ENCODE peak calls at places on chromosomes 1 and 21, in four cellular contexts. A is colonic mucosa; J is H9; S is CD4-positive, CD25-positive, alpha-beta regulatory T cell. U is an unnamed sample. For H3K4me1, the result is how much of the 10 kb centered on the place peaks cover.

GRCh38 chr1:58446368-58446767 is 100.2 kb downstream of the OMA1 start:
- DNase-seq in J (no peak), A (no peak), S (no peak), U (no peak)

GRCh38 chr1:2528966-2529750 is 905 bp downstream of the HES5 start:
- DNase-seq in J (peak), S (peak), A (no peak), U (no peak)

GRCh38 chr21:32807717-32808380 is 36.3 kb upstream of the PAXBP1 start:
- DNase-seq in A (peak), J (no peak), S (no peak), U (peak)

GRCh38 chr1:93080424-93080823 is 1.3 kb downstream of the MTF2 start:
- DNase-seq in S (peak), J (no peak), A (no peak), U (no peak)

GRCh38 chr1:96804649-96805048 is 83.1 kb downstream of the PTBP2 start:
- DNase-seq in A (no peak), J (no peak), S (no peak), U (no peak)

GRCh38 chr1:12314328-12314903 is 84.6 kb downstream of the VPS13D start:
- DNase-seq in A (no peak), J (no peak), S (peak), U (no peak)

GRCh38 chr1:42148166-42148565 is 5.0 kb upstream of the GUCA2B start:
- DNase-seq in J (no peak), A (no peak), S (no peak), U (no peak)

GRCh38 chr1:53094533-53094919 is 32.5 kb downstream of the PODN start:
- DNase-seq in J (no peak), S (no peak), A (no peak), U (no peak)

GRCh38 chr1:240242601-240243144 is 151.0 kb downstream of the FMN2 start:
- DNase-seq in J (no peak), S (no peak), A (no peak), U (no peak)

DNA sequence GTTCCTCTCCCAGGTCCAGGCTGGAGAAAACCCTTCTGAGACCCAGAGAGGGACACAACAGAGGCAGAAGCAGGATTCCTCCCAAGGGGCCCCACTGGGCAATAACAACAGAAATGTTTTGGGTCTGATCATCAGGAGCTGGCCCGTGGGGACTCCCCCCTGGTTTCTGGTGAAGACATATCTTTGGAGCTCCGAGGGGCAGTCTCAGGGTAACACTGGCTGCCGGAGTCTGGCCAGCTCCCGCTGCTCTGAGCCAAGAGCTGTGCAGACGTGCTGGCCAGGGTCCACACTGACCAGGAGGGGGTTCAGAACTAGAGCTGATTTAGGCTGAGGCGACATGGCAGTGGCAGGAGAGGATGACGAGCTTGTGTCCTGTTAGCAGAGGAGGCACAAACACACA is 13.1 kb downstream of the ECE1 start:
- DNase-seq in A (no peak), S (no peak), J (no peak), U (no peak)
- H3K4me1 ChIP-seq in A (under half), S (under half), J (under half), U (under half)

DNA sequence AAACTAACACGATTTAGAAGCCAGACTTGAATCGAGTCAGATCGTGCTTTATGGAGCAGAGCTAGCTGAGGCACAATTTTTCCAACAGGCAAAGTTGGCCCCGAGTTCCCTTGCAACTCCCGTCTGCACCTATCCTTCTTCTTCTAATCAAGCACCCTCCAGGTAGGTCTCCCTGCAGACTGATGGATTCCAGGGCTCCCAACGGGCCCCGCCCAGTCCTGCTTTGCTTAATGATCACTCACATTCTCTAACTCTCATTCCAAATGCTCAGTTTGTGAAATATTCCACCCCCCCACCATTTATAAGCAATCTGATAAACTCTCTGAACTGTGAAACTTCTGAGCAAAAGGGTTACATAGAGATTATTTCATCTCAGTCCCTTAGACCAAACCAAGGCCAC is 119.6 kb downstream of the SLC30A10 start:
- DNase-seq in S (no peak), A (no peak), J (no peak), U (no peak)
- H3K4me1 ChIP-seq in S (under half), A (under half), J (under half), U (under half)

DNA sequence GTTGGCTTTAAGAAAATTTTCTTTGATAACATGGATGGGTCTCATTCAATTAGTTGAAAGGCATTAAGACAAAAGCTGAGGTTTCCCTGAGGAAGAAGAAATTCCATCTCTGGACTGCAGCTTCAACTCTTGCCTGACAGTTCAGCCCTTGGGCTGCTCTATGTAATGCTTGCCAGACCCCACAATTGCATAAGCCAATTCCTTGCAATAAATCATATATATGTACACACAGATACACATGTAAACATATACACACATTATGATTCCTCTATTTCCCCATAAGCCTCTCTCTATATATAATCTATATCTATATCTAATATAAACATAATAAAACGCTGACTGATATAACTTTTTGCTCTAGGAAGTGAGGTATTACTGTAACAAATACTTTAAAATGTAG is 301.5 kb upstream of the PRMT6 start:
- DNase-seq in J (no peak), A (no peak), S (no peak), U (no peak)
- H3K4me1 ChIP-seq in J (under half), A (under half), S (under half), U (under half)

GRCh38 chr1:155933591-155934096 is 569 bp downstream of the KHDC4 start:
- DNase-seq in A (no peak), S (no peak), J (no peak), U (no peak)
- H3K4me1 ChIP-seq in A (under half), S (under half), J (under half), U (under half)

DNA sequence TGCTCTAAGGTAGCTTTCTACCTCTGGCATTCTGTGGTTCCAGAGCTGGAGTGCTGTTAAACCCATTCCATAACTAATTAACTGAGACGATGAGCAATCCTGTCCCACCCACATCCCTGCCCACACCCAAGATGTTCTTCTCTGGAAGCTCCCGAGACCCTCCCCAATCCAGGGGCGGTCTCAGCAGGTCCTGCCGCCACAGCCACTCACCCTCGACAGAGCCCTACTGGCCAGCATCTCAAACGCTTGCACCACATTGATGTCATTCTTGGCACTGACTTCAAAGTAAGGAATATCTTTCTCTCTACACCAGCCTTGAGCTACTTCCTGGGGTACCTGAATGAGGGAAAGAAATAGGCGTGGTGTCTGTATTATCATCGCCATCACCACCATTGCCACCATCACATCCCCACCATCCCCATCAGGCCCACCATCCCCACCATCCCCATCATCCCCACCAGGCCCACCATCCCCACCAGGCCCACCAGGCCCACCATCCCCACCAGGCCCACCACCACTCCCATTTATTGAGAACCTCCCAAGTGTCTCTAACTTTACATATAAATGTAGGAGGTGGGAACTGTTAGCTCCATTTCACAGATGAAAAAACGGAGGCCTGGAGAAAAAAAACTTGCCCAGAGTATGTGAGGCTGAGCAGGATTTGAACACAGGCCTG is 17.7 kb downstream of the RAB7B start:
- DNase-seq in A (no peak), J (no peak), S (no peak), U (no peak)
- H3K4me1 ChIP-seq in A (under half), J (under half), S (under half), U (under half)

GRCh38 chr21:14452031-14452778 is 69.3 kb upstream of the HSPA13 start:
- DNase-seq in A (no peak), J (no peak), S (no peak), U (no peak)
- H3K4me1 ChIP-seq in A (under half), J (under half), S (under half), U (under half)

GRCh38 chr1:40712997-40713396 is 21.5 kb downstream of the NFYC start:
- DNase-seq in J (no peak), A (no peak), S (peak), U (no peak)

GRCh38 chr1:40710581-40711315 is 19.2 kb downstream of the NFYC start:
- DNase-seq in A (peak), S (no peak), J (no peak), U (no peak)

GRCh38 chr1:40709802-40710278 is 18.3 kb downstream of the NFYC start:
- DNase-seq in S (no peak), J (no peak), A (no peak), U (no peak)

GRCh38 chr1:40712405-40712944 is 21.0 kb downstream of the NFYC start:
- DNase-seq in S (no peak), J (no peak), A (no peak), U (no peak)

GRCh38 chr1:40711465-40712404 is 20.2 kb downstream of the NFYC start:
- DNase-seq in A (peak), J (no peak), S (no peak), U (no peak)
- H3K4me1 ChIP-seq in A (under half), J (under half), S (half or more), U (under half)

GRCh38 chr1:210400043-210400840 is 71.5 kb downstream of the HHAT start:
- DNase-seq in J (peak), A (peak), S (peak), U (peak)

GRCh38 chr1:210396541-210396940 is 67.8 kb downstream of the HHAT start:
- DNase-seq in S (no peak), A (no peak), J (no peak), U (no peak)

GRCh38 chr1:210397681-210398080 is 69.0 kb downstream of the HHAT start:
- DNase-seq in A (no peak), J (no peak), S (no peak), U (no peak)

GRCh38 chr1:210394281-210394798 is 65.6 kb downstream of the HHAT start:
- DNase-seq in J (no peak), S (no peak), A (no peak), U (no peak)

GRCh38 chr1:210397252-210397651 is 68.5 kb downstream of the HHAT start:
- DNase-seq in S (no peak), J (no peak), A (no peak), U (no peak)
- H3K4me1 ChIP-seq in S (under half), J (under half), A (under half), U (under half)

DNA sequence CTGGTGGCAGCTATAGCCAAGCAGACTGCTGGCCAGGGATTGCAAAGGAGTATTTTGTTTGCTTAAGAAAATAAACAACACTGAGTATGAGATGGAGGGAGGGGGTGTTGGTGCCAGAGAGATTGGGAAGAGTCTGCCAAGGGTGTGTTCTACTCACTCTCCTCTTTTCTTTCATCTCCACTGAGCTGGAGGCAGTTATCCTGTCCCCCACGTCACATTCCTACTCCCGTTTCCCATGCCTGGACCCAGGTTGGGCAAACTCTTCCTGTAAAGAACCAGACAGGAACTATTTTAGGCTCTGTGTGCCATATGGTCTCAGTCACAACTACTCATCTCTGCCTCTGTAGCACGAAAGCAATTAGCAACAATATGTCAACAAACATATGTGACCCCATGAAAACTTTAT is 1.4 kb upstream of the IL24 start:
- DNase-seq in A (no peak), J (no peak), S (no peak), U (no peak)
- H3K4me1 ChIP-seq in A (under half), J (under half), S (under half), U (under half)